ENCODE peak calls at places on chromosomes 6 and 20, in seven cellular contexts. G, Y, F, M, Q, E and T are unnamed samples.

GRCh38 chr6:150443621-150444020 is 74.8 kb downstream of the IYD start:
- DNase-seq in F (no peak), E (no peak), Q (no peak), G (no peak), Y (no peak), M (no peak), T (no peak)

GRCh38 chr6:105398859-105399258 is 4.0 kb downstream of the PREP start:
- DNase-seq in E (no peak), G (no peak), F (no peak), Q (no peak), M (no peak), Y (no peak), T (no peak)

GRCh38 chr6:105775095-105775494 is 311.0 kb upstream of the PRDM1 start:
- DNase-seq in Q (no peak), F (no peak), E (no peak), Y (no peak), G (no peak), M (no peak), T (no peak)

GRCh38 chr6:119116712-119117281 is 38.3 kb upstream of the FAM184A start:
- DNase-seq in F (no peak), M (no peak), E (no peak), Q (peak; percentile 24), Y (no peak), G (no peak), T (no peak)

GRCh38 chr6:66865771-66866170 is 1158.7 kb upstream of the EYS start:
- DNase-seq in Y (peak; percentile 16), G (no peak), Q (no peak), F (no peak), E (no peak), M (no peak), T (no peak)

GRCh38 chr20:53621482-53622246 is 28.0 kb upstream of the ZNF217 start:
- DNase-seq in Q (peak; percentile 58), E (peak; percentile 65), M (peak; percentile 95), G (no peak), F (peak; percentile 62), Y (peak; percentile 95), T (no peak)

GRCh38 chr20:56566621-56567020 is 33.6 kb downstream of the FAM209B start:
- DNase-seq in Y (no peak), Q (no peak), M (no peak), E (no peak), G (no peak), F (no peak), T (no peak)

GRCh38 chr6:27296106-27296783 is 15.8 kb downstream of the POM121L2 start:
- DNase-seq in G (no peak), Y (peak; percentile 61), M (peak; percentile 70), E (no peak), Q (no peak), F (no peak), T (no peak)

GRCh38 chr20:48749437-48749836 is 78.4 kb downstream of the PREX1 start:
- DNase-seq in G (no peak), Q (peak; percentile 66), E (no peak), M (no peak), F (no peak), Y (no peak), T (no peak)

GRCh38 chr20:23298926-23299672 is 51.5 kb upstream of the NXT1 start:
- DNase-seq in M (no peak), Y (no peak), Q (peak; percentile 75), F (no peak), E (no peak), G (no peak), T (no peak)

GRCh38 chr6:125183391-125183790 is 29.8 kb downstream of the TPD52L1 start:
- DNase-seq in E (no peak), Q (no peak), M (no peak), G (no peak), Y (peak; percentile 56), F (no peak), T (no peak)

GRCh38 chr20:50533464-50533863 is 23.3 kb downstream of the PTPN1 start:
- DNase-seq in F (no peak), Q (no peak), E (no peak), Y (no peak), G (no peak), M (no peak), T (no peak)

GRCh38 chr6:54299542-54300269 is 8.5 kb upstream of the TINAG start:
- DNase-seq in Y (peak; percentile 7), M (no peak), Q (no peak), E (no peak), G (no peak), F (no peak), T (no peak)

GRCh38 chr6:13044390-13044789 is 283.9 kb downstream of the TBC1D7 start:
- DNase-seq in Y (peak; percentile 18), F (no peak), M (peak; percentile 37), Q (peak; percentile 59), E (no peak), G (no peak), T (no peak)

GRCh38 chr6:144151010-144151727 is 852 bp downstream of the STX11 start:
- DNase-seq in F (no peak), G (no peak), Y (peak; percentile 16), E (no peak), Q (peak; percentile 75), M (no peak), T (peak; percentile 64)

GRCh38 chr6:53741417-53741816 is 53.4 kb upstream of the LRRC1 start:
- DNase-seq in F (no peak), G (no peak), E (no peak), M (no peak), Q (peak; percentile 66), Y (no peak), T (no peak)

DNA sequence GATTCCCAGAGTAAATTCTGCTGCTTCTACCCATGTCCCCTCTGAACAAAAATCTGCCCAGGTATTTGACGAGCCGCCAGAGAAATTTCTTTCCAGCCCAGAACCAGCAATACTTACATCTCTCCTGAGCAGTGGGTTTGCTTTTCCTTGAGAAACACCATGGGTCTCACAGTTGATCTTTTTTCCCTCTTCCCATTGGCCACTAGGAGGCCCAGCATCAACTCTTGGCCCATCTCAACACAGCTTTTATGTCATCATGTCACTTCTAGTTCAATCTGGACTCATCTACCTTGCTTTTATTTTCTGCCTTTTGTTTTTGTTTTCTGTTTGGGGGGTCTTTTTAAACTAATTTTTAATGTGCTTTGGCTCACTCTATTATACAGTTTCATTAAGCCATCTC is 18.8 kb downstream of the MAFB start:
- DNase-seq in Q (no peak), M (no peak), Y (no peak), G (no peak), E (no peak), F (no peak), T (no peak)
- TF ChIP-seq CTCF in Q (peak; percentile 11), M (no peak), Y (no peak), G (no peak), E (no peak), F (no peak), T (no peak)

DNA sequence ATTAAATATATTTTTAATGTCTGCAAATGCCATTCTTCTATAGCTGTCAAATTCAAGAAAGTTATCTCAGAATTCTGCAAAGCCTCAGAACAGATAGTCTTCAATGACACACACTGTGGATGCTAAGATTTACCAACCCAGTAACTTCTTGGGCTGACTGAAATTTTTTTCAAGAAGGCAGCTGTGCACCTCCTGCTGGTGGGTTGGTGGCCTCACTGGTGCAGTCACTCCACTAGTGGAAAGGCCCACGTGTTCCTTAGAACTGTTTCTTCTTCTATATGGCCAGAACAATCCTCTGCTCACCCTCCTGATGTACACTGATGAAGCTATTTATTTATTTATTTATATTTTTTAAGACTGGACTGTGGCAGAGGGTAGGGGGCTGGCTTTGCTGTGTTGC is 28.1 kb upstream of the MTCL3 start:
- DNase-seq in G (no peak), Q (peak; percentile 21), E (no peak), M (no peak), F (no peak), Y (peak; percentile 28), T (no peak)
- TF ChIP-seq CTCF in G (peak; percentile 33), Q (peak; percentile 25), E (no peak), M (no peak), F (peak; percentile 8), Y (peak; percentile 42), T (no peak)

GRCh38 chr6:45422541-45423110 is 44.9 kb upstream of the SUPT3H start:
- DNase-seq in Y (peak; percentile 70), Q (peak; percentile 77), G (peak; percentile 20), M (peak; percentile 32), E (peak; percentile 36), F (peak; percentile 64), T (peak; percentile 47)

GRCh38 chr6:45420909-45421699 is 43.4 kb upstream of the SUPT3H start:
- DNase-seq in Y (peak; percentile 47), M (no peak), F (no peak), Q (no peak), G (no peak), E (no peak), T (no peak)

GRCh38 chr6:45420083-45420908 is 42.6 kb upstream of the SUPT3H start:
- DNase-seq in E (no peak), Q (peak; percentile 82), F (no peak), G (no peak), Y (peak; percentile 63), M (peak; percentile 46), T (no peak)

GRCh38 chr6:45423111-45423900 is 45.6 kb upstream of the SUPT3H start:
- DNase-seq in Q (peak; percentile 88), F (peak; percentile 70), E (peak; percentile 31), G (peak; percentile 21), Y (no peak), M (no peak), T (peak; percentile 23)

DNA sequence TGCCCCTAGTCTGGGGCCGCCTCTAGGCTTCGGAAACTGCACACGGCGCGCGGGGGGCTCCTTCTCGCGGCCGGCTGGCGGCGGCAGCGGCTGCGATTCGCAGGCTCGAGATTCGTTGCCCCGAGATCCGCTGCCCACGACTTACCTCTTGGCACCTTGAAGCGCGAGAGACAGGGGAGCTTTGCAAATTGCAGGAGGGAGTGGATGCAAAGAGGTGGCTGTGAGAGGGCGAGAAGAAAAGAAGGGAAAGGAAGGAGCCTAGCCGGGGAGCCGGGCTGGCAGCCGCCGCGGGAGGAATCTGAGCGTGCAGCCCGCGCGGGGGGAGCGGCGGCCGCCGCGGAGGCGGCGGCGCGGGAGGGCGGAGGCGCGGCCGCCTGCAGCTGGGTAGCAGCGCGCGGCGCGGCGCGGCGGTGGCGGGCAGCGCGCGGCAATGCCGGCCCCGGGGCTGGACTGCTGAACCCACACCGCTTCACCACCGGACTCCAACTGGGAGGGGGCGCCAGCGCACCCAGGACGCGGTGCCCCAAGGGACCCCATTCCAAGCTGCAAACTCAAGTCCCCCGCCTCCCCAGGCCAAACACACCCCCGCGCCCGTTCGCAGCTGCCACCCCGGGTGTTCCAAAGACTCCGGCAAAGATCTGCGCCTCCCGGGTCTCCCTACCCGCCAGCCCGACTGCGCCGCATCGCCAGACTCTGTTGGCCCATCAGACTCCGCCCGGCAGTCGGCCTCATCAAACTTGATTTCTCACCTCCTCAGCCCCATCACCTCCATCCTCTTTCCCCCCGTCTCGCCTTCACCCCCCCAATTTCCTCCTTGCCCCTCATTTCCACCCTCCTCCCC is 44.2 kb upstream of the SUPT3H start:
- DNase-seq in Y (peak; percentile 75), E (peak; percentile 57), Q (peak; percentile 95), F (peak; percentile 79), G (peak; percentile 29), M (peak; percentile 54), T (peak; percentile 42)
- TF ChIP-seq CTCF in Y (peak; percentile 35), E (no peak), Q (peak; percentile 23), F (no peak), G (peak; percentile 24), M (no peak), T (no peak)

GRCh38 chr6:100479180-100480035 is 14.7 kb upstream of the SIM1 start:
- DNase-seq in M (peak; percentile 55), Y (peak; percentile 71), G (no peak), F (no peak), E (no peak), Q (peak; percentile 67), T (no peak)
- TF ChIP-seq CTCF in M (peak; percentile 79), Y (peak; percentile 79), G (peak; percentile 79), F (peak; percentile 80), E (peak; percentile 32), Q (peak; percentile 61), T (peak; percentile 60)